ENCODE peak calls at places on chromosomes 12 and 14, in eight cellular contexts. F, V, R, O, B, Y, G and S are unnamed samples.

GRCh38 chr12:68067762-68068376 is 78.6 kb downstream of the IFNG-AS1 start:
- DNase-seq in F (no peak), R (no peak), G (no peak), O (no peak), Y (no peak), V (no peak), B (peak), S (no peak)

GRCh38 chr14:69789118-69789640 is 7.9 kb downstream of the SLC10A1 start:
- DNase-seq in F (no peak), G (no peak), O (no peak), B (no peak), V (no peak), R (no peak), Y (no peak), S (no peak)

GRCh38 chr12:130933269-130933995 is 20.3 kb upstream of the ADGRD1 start:
- DNase-seq in R (no peak), V (no peak), O (peak), B (no peak), Y (no peak), F (no peak), G (no peak), S (no peak)

GRCh38 chr12:82818276-82819035 is 131.8 kb downstream of the TMTC2 start:
- DNase-seq in Y (no peak), O (no peak), R (no peak), B (no peak), G (no peak), V (no peak), F (no peak), S (no peak)

GRCh38 chr12:17278946-17279345 is 673.0 kb upstream of the LMO3 start:
- DNase-seq in Y (no peak), B (no peak), V (no peak), R (no peak), F (no peak), G (no peak), O (no peak), S (no peak)

GRCh38 chr12:123150804-123151678 is at the start of gene PITPNM2:
- DNase-seq in G (no peak), O (peak), V (peak), F (peak), Y (peak), B (no peak), R (peak), S (peak)

GRCh38 chr12:13154027-13154538 is 42.4 kb upstream of the EMP1 start:
- DNase-seq in F (no peak), G (no peak), V (no peak), Y (no peak), R (no peak), B (no peak), O (no peak), S (no peak)

GRCh38 chr12:112881602-112882001 is 25.2 kb upstream of the OAS1 start:
- DNase-seq in V (no peak), Y (no peak), G (no peak), B (no peak), F (no peak), O (no peak), R (no peak), S (no peak)

GRCh38 chr12:116539905-116540482 is 19.2 kb upstream of the MAP1LC3B2 start:
- DNase-seq in F (peak), O (no peak), Y (no peak), B (no peak), G (no peak), R (peak), V (no peak), S (peak)

GRCh38 chr12:11727133-11727664 is 77.7 kb downstream of the ETV6 start:
- DNase-seq in V (no peak), O (peak), R (no peak), G (no peak), F (no peak), B (no peak), Y (no peak), S (no peak)

GRCh38 chr12:119649202-119649808 is 18.6 kb upstream of the PRKAB1 start:
- DNase-seq in O (no peak), R (no peak), B (no peak), Y (no peak), V (no peak), G (no peak), F (no peak), S (no peak)

GRCh38 chr12:8026282-8026637 is 6.3 kb upstream of the FOXJ2 start:
- DNase-seq in G (no peak), Y (no peak), R (no peak), O (no peak), V (no peak), F (no peak), B (no peak), S (no peak)

GRCh38 chr12:110677206-110677911 is 11.6 kb downstream of the HVCN1 start:
- DNase-seq in Y (no peak), V (no peak), B (no peak), F (no peak), G (no peak), O (no peak), R (no peak), S (no peak)

GRCh38 chr12:110680032-110680431 is 8.9 kb downstream of the HVCN1 start:
- DNase-seq in Y (no peak), G (no peak), F (no peak), O (no peak), B (no peak), V (no peak), R (no peak), S (no peak)

GRCh38 chr12:110676171-110676570 is 12.7 kb downstream of the HVCN1 start:
- DNase-seq in G (no peak), R (no peak), Y (no peak), V (no peak), B (no peak), O (no peak), F (no peak), S (no peak)

GRCh38 chr12:110679201-110679600 is 9.7 kb downstream of the HVCN1 start:
- DNase-seq in G (no peak), O (no peak), R (no peak), Y (no peak), F (no peak), B (no peak), V (no peak), S (no peak)

DNA sequence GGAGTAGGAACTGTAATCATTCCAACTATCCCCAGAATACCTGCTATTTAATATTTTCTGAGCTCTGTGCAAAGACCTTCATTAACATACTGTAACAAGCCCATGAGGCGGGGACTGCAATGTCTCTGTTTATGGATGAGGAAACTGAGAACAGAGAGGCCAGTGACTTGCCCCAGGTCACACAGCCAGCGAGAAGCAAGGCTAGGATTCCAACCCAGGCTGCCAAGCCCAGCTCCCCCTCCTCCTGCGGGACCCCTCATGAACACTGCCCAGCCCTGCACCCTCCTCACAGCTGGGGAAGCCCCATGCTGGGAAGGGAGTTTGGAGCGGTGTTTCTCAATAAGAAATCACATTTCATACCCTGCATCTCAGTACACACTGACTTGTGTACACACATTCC is 10.9 kb downstream of the HVCN1 start:
- DNase-seq in R (no peak), B (no peak), O (no peak), G (no peak), F (no peak), V (no peak), Y (no peak), S (no peak)
- TF ChIP-seq POLR2A in R (no peak), B (no peak), O (no peak), G (no peak), F (no peak), V (no peak), Y (no peak), S (no peak)

DNA sequence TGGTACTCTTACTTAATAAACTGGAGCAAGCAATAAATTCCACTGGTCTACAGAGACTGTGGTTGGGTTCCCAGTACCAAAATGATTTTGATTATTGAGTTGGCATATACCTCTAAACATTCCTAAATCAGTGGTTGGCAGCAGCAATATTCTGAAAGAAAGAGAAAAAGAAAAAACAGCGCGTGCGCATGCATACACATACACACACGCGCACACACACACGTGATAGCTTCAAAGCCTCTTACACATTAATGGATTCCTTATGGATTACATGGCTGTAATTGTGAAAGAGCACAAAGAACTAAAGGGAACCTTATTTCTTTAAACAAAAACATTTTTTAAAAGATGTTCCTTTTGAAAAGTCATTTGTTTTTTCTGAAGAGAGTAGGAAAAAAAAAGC is 79.9 kb downstream of the DRAM1 start:
- DNase-seq in Y (no peak), R (no peak), B (no peak), G (no peak), F (no peak), V (no peak), O (no peak), S (no peak)
- H3K27ac ChIP-seq in Y (no peak), R (no peak), B (no peak), G (peak), F (no peak), V (peak), O (no peak), S (no peak)

GRCh38 chr12:57775044-57775443 is 2.6 kb downstream of the EEF1AKMT3 start:
- DNase-seq in V (no peak), O (no peak), B (no peak), Y (no peak), F (no peak), G (no peak), R (no peak), S (no peak)

GRCh38 chr12:57771271-57771872 is 533 bp downstream of the METTL1 start:
- DNase-seq in Y (peak), O (no peak), V (peak), R (peak), B (peak), G (peak), F (peak), S (peak)

GRCh38 chr12:57770734-57771133 is 1.2 kb downstream of the METTL1 start:
- DNase-seq in R (no peak), B (no peak), Y (no peak), O (no peak), G (no peak), V (no peak), F (no peak), S (no peak)

GRCh38 chr12:57771873-57772428 is at the start of gene METTL1:
- DNase-seq in G (peak), Y (peak), R (peak), B (peak), O (peak), F (peak), V (peak), S (peak)

GRCh38 chr12:57772429-57773322 is at the start of gene EEF1AKMT3:
- DNase-seq in V (peak), O (peak), F (peak), Y (peak), B (no peak), G (no peak), R (peak), S (peak)
- TF ChIP-seq POLR2A in V (no peak), O (no peak), F (no peak), Y (no peak), B (no peak), G (no peak), R (no peak), S (no peak)

GRCh38 chr12:24854017-24854416 is 94.9 kb downstream of the BCAT1 start:
- DNase-seq in Y (no peak), O (no peak), R (no peak), B (no peak), V (no peak), F (no peak), G (no peak), S (no peak)

GRCh38 chr12:24854908-24855307 is 94.0 kb downstream of the BCAT1 start:
- DNase-seq in F (no peak), Y (no peak), R (no peak), G (no peak), B (no peak), O (no peak), V (no peak), S (no peak)

GRCh38 chr12:24853094-24853493 is 95.8 kb downstream of the BCAT1 start:
- DNase-seq in O (no peak), G (no peak), B (no peak), F (no peak), Y (no peak), R (no peak), V (no peak), S (no peak)

GRCh38 chr12:24852420-24852819 is 96.5 kb downstream of the BCAT1 start:
- DNase-seq in O (no peak), G (no peak), R (no peak), B (no peak), Y (no peak), V (no peak), F (no peak), S (no peak)

DNA sequence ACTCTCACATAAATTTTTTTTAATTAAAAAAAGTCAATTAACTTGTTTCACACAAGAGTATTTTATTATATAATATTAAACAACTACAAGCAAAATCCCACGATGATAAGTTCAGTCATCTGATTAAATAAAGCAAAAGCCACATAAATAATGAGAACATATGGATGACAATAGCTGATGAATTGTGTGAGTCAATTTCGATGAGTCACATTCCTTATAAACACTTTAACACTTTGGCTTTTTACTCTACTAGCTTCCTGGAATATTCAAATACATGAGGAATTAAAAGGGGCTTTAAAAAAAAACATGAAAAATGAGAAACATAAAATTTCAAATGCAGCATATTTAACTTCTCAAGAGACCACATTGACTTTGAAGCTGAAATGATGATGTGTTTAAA is 95.3 kb downstream of the BCAT1 start:
- DNase-seq in F (no peak), V (no peak), B (no peak), R (no peak), O (no peak), G (no peak), Y (no peak), S (no peak)
- H3K27ac ChIP-seq in F (no peak), V (no peak), B (no peak), R (no peak), O (no peak), G (no peak), Y (no peak), S (no peak)